ENCODE peak calls at places on chromosome 1, in ten cellular contexts. T is aorta; Q is kidney; G is CD8-positive, alpha-beta T cell; Z is MM.1S; J is dorsolateral prefrontal cortex; I is fibroblast of lung; R is IMR-90; A is ovary; X is neural progenitor cell. L is an unnamed sample.

GRCh38 chr1:201406831-201407406 is 7.8 kb upstream of the LAD1 start:
- DNase-seq in G (no peak), T (no peak), I (no peak), X (no peak), Z (no peak), R (no peak), Q (peak), J (no peak), A (no peak), L (no peak)

GRCh38 chr1:9181176-9181906 is 52.4 kb upstream of the GPR157 start:
- DNase-seq in R (peak), Q (peak), G (peak), Z (peak), I (peak), A (peak), J (peak), T (peak), X (peak), L (peak)

GRCh38 chr1:29236993-29237905 is 927 bp downstream of the PTPRU start:
- DNase-seq in A (peak), T (peak), J (peak), X (peak), Z (no peak), R (peak), Q (peak), G (no peak), I (peak), L (no peak)

GRCh38 chr1:41810446-41810845 is 108.3 kb downstream of the HIVEP3 start:
- DNase-seq in I (peak), X (peak), A (no peak), G (no peak), T (no peak), Z (peak), J (no peak), R (peak), Q (no peak), L (no peak)

GRCh38 chr1:10644307-10645128 is 151.9 kb downstream of the CASZ1 start:
- DNase-seq in T (no peak), Q (no peak), G (no peak), R (peak), A (no peak), Z (no peak), X (no peak), I (peak), J (peak), L (no peak)

GRCh38 chr1:160813215-160813614 is 17.2 kb downstream of the LY9 start:
- DNase-seq in Z (no peak), G (no peak), J (no peak), T (no peak), X (no peak), I (peak), Q (no peak), R (no peak), A (no peak), L (no peak)

GRCh38 chr1:105485207-105485606 is 1571.3 kb upstream of the PRMT6 start:
- DNase-seq in X (no peak), A (no peak), R (peak), T (no peak), J (no peak), Z (no peak), Q (no peak), G (no peak), I (peak), L (no peak)

GRCh38 chr1:225896937-225897549 is 8.1 kb upstream of the LEFTY1 start:
- DNase-seq in X (no peak), J (no peak), G (peak), T (no peak), I (peak), Q (peak), Z (peak), R (peak), A (no peak), L (no peak)

GRCh38 chr1:71190843-71191242 is 110.0 kb upstream of the ZRANB2 start:
- DNase-seq in T (no peak), Q (no peak), I (no peak), R (no peak), A (no peak), Z (no peak), X (no peak), J (no peak), G (no peak), L (no peak)

GRCh38 chr1:84698151-84698651 is 7.9 kb upstream of the SSX2IP start:
- DNase-seq in A (no peak), Z (no peak), T (no peak), I (peak), J (no peak), R (peak), Q (no peak), X (no peak), G (no peak), L (no peak)
- H3K27ac ChIP-seq in A (no peak), Z (no peak), T (peak), I (peak), J (peak), R (peak), Q (peak), X (no peak), G (no peak), L (no peak)

GRCh38 chr1:171663036-171663853 is 10.8 kb upstream of the MYOC start:
- DNase-seq in T (no peak), R (no peak), J (no peak), Z (no peak), I (no peak), Q (no peak), X (no peak), G (no peak), A (no peak), L (no peak)

GRCh38 chr1:171664976-171665375 is 12.5 kb upstream of the MYOC start:
- DNase-seq in X (no peak), G (no peak), T (no peak), I (no peak), J (no peak), R (no peak), A (no peak), Z (no peak), Q (no peak), L (no peak)

GRCh38 chr1:171666114-171666769 is 13.8 kb upstream of the MYOC start:
- DNase-seq in T (no peak), A (no peak), Q (no peak), R (no peak), G (no peak), Z (no peak), X (no peak), J (no peak), I (no peak), L (no peak)

GRCh38 chr1:171661076-171661650 is 8.7 kb upstream of the MYOC start:
- DNase-seq in G (no peak), R (no peak), Z (no peak), Q (no peak), X (no peak), A (no peak), T (no peak), J (no peak), I (no peak), L (no peak)

DNA sequence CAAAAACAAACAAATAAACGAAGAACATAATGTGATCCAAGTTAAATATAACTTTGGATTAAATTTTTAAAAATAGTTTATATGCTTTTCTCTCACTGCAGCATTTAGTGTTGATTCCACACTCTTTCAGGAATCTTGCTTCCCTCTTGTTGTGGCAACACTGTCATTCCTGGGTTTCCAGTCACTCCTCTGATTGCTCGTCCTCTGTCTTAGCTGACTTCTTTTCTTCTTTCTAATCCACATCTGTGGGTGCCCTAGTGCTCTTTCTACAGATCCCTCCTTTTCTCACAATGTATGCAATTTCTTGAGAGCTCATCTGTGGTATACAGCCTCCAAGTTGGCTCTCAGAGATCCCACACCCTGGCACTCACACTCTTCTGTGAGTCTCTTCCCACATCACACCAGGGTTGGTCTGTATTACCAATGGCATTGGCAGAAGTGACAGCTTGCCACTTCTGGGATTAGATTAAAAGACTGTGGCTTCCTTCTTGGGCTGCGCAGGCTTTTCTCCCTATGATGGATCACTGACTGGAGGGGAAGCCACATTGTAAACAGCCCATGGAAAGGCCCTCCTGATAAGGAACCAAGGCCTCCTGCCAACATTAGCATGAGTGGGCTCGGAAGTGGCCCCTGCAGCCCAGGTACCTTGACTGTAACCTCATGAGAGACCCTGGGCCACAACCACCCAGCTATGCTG is 11.5 kb upstream of the MYOC start:
- DNase-seq in Z (no peak), A (no peak), Q (no peak), R (no peak), X (no peak), I (no peak), T (no peak), J (no peak), G (no peak), L (no peak)
- H3K27ac ChIP-seq in Z (no peak), A (no peak), Q (no peak), R (no peak), X (no peak), I (no peak), T (no peak), J (no peak), G (no peak), L (no peak)

GRCh38 chr1:228335406-228336307 is 71.0 kb downstream of the TRIM11 start:
- DNase-seq in A (peak), I (no peak), X (no peak), Z (no peak), R (no peak), T (no peak), Q (peak), J (peak), G (no peak), L (no peak)

GRCh38 chr1:228334226-228334935 is 72.3 kb downstream of the TRIM11 start:
- DNase-seq in J (peak), Z (no peak), T (no peak), A (peak), R (no peak), I (no peak), X (no peak), G (no peak), Q (peak), L (no peak)

GRCh38 chr1:228333739-228334115 is 72.9 kb downstream of the TRIM11 start:
- DNase-seq in R (no peak), T (peak), A (peak), Z (no peak), G (no peak), Q (peak), J (peak), X (no peak), I (no peak), L (no peak)

GRCh38 chr1:228334954-228335353 is 71.7 kb downstream of the TRIM11 start:
- DNase-seq in R (no peak), X (no peak), A (peak), I (no peak), G (no peak), Z (no peak), J (peak), Q (peak), T (no peak), L (no peak)

GRCh38 chr1:228332797-228333738 is 73.6 kb downstream of the TRIM11 start:
- DNase-seq in T (peak), J (peak), Q (peak), G (no peak), Z (no peak), I (no peak), A (peak), X (no peak), R (no peak), L (no peak)
- H3K27ac ChIP-seq in T (no peak), J (no peak), Q (no peak), G (no peak), Z (no peak), I (no peak), A (no peak), X (no peak), R (no peak), L (no peak)

DNA sequence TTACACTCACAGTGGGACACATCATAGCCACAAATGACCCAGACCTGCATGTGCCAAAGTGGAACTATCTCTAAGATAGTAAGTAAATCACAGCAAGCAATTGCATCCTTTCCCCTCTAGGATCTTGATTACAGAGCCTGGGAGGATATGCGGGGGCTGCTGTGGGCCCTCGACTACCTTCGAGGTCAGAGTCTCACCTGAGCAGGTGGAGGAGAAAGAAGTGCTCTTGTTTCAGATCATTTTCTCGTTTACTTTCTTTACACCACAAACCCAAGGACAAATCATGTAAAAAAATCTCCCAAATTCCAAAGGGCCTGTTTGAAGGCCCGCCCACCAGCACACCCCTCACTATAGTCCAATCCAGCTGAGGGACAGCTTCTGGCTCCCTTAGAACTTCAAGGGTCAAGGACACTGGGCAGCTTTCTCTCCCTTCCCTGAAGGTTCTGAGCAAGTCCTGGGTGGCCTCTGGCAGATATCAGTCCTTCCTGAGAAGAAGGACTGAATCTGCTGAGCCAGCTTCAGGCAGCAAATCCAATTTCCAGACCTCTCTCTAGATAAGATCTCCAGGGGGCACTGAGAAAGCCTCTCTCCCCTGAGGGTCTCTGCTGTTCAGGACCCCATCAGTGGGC is 5.6 kb downstream of the STK40 start:
- DNase-seq in X (no peak), Q (no peak), G (no peak), T (no peak), Z (no peak), I (no peak), J (no peak), R (no peak), A (peak), L (no peak)
- H3K27ac ChIP-seq in X (no peak), Q (peak), G (no peak), T (no peak), Z (no peak), I (no peak), J (no peak), R (no peak), A (peak), L (no peak)

GRCh38 chr1:59072017-59072947 is 224.6 kb upstream of the FGGY start:
- DNase-seq in R (peak), Z (peak), G (no peak), X (no peak), Q (no peak), T (no peak), I (peak), A (no peak), J (no peak), L (no peak)

GRCh38 chr1:59075021-59075420 is 221.9 kb upstream of the FGGY start:
- DNase-seq in T (no peak), J (no peak), Q (no peak), A (no peak), X (peak), I (no peak), R (no peak), Z (no peak), G (no peak), L (no peak)

GRCh38 chr1:59070607-59071006 is 226.3 kb upstream of the FGGY start:
- DNase-seq in Z (no peak), I (no peak), Q (no peak), A (no peak), J (no peak), X (no peak), G (no peak), T (no peak), R (peak), L (no peak)

GRCh38 chr1:59074574-59074973 is 222.3 kb upstream of the FGGY start:
- DNase-seq in R (no peak), T (no peak), Z (no peak), G (no peak), A (no peak), J (no peak), Q (no peak), I (no peak), X (no peak), L (no peak)

DNA sequence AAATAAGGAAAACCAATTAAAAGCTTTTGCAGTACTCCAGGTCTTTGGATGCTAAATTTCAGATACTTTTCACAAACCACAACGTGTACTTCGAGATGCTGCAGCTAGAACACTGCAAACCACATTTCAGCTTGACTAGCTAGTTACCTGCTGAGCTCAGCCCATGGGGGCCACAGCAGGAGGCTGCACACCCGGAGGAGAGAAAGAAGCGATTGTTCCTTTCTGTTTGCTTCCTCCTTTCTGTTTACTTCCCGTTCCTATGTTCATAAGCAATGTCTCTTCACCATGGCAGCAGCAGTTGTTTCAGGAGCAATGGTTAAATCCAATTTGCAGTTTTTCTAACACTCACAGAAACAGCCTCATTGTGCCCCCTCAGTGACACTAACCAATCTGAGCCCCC is 225.6 kb upstream of the FGGY start:
- DNase-seq in Q (no peak), J (no peak), G (no peak), T (no peak), Z (peak), A (no peak), X (no peak), I (no peak), R (no peak), L (no peak)
- H3K27ac ChIP-seq in Q (no peak), J (no peak), G (no peak), T (no peak), Z (peak), A (no peak), X (no peak), I (no peak), R (no peak), L (no peak)

GRCh38 chr1:183636783-183637182 is 1.2 kb upstream of the ARPC5 start:
- DNase-seq in Z (no peak), T (no peak), I (no peak), R (no peak), G (no peak), X (no peak), Q (no peak), J (no peak), A (no peak), L (no peak)

GRCh38 chr1:183635606-183636333 is at the start of gene ARPC5:
- DNase-seq in I (peak), T (peak), Q (peak), A (peak), X (peak), J (peak), G (peak), R (peak), Z (peak), L (peak)

GRCh38 chr1:183635112-183635605 is 424 bp downstream of the ARPC5 start:
- DNase-seq in X (no peak), R (no peak), J (peak), A (peak), T (peak), I (peak), Z (peak), G (no peak), Q (peak), L (peak)

GRCh38 chr1:183634429-183635065 is 1.0 kb downstream of the ARPC5 start:
- DNase-seq in Q (no peak), I (no peak), R (no peak), T (no peak), G (no peak), J (no peak), Z (peak), A (no peak), X (no peak), L (no peak)

DNA sequence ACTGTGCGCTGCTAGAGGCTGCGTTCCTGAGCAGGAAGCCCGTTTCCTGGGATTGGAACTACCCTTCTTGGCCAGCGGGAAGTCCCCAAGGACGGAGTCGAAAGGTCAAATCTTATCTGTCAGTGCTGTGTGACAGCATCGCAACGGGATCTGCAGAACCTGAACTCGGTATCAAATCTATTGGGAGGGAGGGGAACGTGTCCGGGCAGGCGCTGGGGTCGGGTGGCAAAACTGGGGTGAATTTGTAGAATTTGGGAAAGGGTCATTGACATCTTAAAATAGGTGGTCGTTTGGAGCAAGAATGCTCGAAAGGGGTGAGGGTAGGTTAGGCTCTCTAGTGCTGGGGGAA is 725 bp upstream of the ARPC5 start:
- DNase-seq in R (no peak), X (no peak), Z (no peak), I (no peak), T (no peak), A (no peak), Q (no peak), J (no peak), G (no peak), L (peak)
- H3K27ac ChIP-seq in R (peak), X (no peak), Z (peak), I (peak), T (no peak), A (peak), Q (peak), J (peak), G (peak), L (peak)

GRCh38 chr1:212559929-212560328 is 48.6 kb upstream of the ATF3 start:
- DNase-seq in X (no peak), Q (peak), A (peak), J (no peak), I (no peak), R (no peak), T (no peak), Z (no peak), G (no peak), L (no peak)
- H3K27ac ChIP-seq in X (no peak), Q (no peak), A (no peak), J (peak), I (no peak), R (no peak), T (no peak), Z (no peak), G (no peak), L (no peak)

DNA sequence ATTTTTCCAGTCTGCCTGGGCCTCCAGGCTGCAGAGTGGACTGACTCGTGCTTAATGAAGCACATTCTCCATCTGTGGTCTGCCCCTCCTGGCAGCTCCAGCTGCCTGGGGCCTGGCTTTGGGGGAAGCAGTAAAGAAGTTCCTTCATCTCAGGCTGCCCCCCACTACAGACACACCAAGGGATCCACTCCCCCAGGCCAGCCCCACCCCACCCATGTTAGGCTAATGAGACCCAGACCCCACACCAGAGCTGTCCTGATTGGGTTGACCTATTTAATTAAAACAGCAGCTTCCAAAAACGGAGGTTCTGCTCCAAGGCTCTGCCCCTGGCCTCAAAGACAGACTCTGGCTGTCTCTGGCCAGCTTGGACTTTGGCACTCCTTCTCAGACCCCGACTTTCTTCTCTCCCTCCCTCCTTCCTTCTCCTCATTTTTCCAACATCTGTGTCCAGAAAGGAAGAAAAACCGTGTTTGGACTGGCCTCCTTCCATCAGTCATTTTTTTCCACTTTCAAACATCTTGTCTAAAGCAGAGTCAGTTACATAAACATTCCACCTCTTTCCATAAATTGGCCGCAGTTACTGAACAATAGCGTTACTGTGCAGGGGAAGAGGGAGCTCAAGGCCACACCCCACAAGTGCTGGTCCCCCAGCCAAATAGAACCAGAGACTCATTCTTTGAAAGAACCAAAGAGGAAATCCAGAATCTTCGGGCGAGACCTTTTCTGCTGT is 29.7 kb downstream of the SERTAD4 start:
- DNase-seq in Z (no peak), J (no peak), I (peak), A (peak), T (no peak), R (peak), G (no peak), Q (no peak), X (no peak), L (no peak)
- H3K27ac ChIP-seq in Z (no peak), J (peak), I (peak), A (peak), T (no peak), R (peak), G (no peak), Q (no peak), X (no peak), L (no peak)

L was measured in substantia nigra.